ENCODE peak calls at places on chromosomes 7 and 10, in six cellular contexts. P, S, U, D, N and H are unnamed samples.

GRCh38 chr10:83835948-83836641 is 303.2 kb upstream of the GHITM start:
- DNase-seq in P (no peak), S (no peak), U (no peak), D (no peak), N (no peak), H (no peak)

GRCh38 chr7:24255139-24255538 is 28.9 kb upstream of the NPY start:
- DNase-seq in P (no peak), S (no peak), U (no peak), D (no peak), N (no peak), H (no peak)

GRCh38 chr7:69342154-69342884 is 256.0 kb upstream of the AUTS2 start:
- DNase-seq in P (no peak), S (no peak), U (no peak), D (no peak), N (no peak), H (no peak)

GRCh38 chr7:98418636-98419315 is 17.9 kb upstream of the BAIAP2L1 start:
- DNase-seq in P (no peak), S (no peak), U (no peak), D (no peak), N (peak), H (no peak)

GRCh38 chr10:69948261-69948660 is 104.4 kb upstream of the MACROH2A2 start:
- DNase-seq in P (no peak), S (no peak), U (no peak), D (no peak), N (no peak), H (no peak)

GRCh38 chr10:67662415-67662814 is 33.6 kb downstream of the CTNNA3 start:
- DNase-seq in P (no peak), S (no peak), U (no peak), D (no peak), N (no peak), H (no peak)

GRCh38 chr10:106011189-106011744 is 1153.2 kb downstream of the SORCS1 start:
- DNase-seq in P (no peak), S (no peak), U (no peak), D (no peak), N (no peak), H (no peak)

GRCh38 chr10:129280103-129280502 is 186.9 kb upstream of the MGMT start:
- DNase-seq in P (no peak), S (no peak), U (no peak), D (no peak), N (no peak), H (no peak)

GRCh38 chr10:3066317-3066931 is 924 bp upstream of the PFKP start:
- DNase-seq in P (no peak), S (no peak), U (peak), D (no peak), N (no peak), H (no peak)

GRCh38 chr10:5659702-5660528 is 6.5 kb downstream of the ASB13 start:
- DNase-seq in P (no peak), S (no peak), U (no peak), D (no peak), N (no peak), H (no peak)

GRCh38 chr7:7534031-7534430 is 1.6 kb downstream of the COL28A1 start:
- DNase-seq in P (no peak), S (no peak), U (no peak), D (no peak), N (no peak), H (no peak)

GRCh38 chr7:86844608-86845007 is 200.9 kb downstream of the GRM3 start:
- DNase-seq in P (no peak), S (no peak), U (no peak), D (no peak), N (no peak), H (no peak)

GRCh38 chr7:117564080-117564479 is 84.3 kb downstream of the CFTR start:
- DNase-seq in P (no peak), S (no peak), U (no peak), D (no peak), N (no peak), H (no peak)

GRCh38 chr10:30821269-30821993 is 191.9 kb upstream of the LYZL2 start:
- DNase-seq in P (no peak), S (no peak), U (no peak), D (no peak), N (no peak), H (no peak)

GRCh38 chr7:14504134-14504533 is 398.4 kb downstream of the DGKB start:
- DNase-seq in P (no peak), S (no peak), U (no peak), D (peak), N (no peak), H (peak)

GRCh38 chr10:11823122-11823988 is at the start of gene PROSER2:
- DNase-seq in P (no peak), S (peak), U (peak), D (no peak), N (peak), H (no peak)

GRCh38 chr10:118940386-118940785 is 89.1 kb upstream of the NANOS1 start:
- DNase-seq in P (no peak), S (no peak), U (no peak), D (no peak), N (no peak), H (no peak)

GRCh38 chr10:110828525-110828924 is 43.2 kb upstream of the PDCD4 start:
- DNase-seq in P (no peak), S (no peak), U (no peak), D (no peak), N (no peak), H (no peak)

GRCh38 chr7:149783386-149784250 is 10.2 kb upstream of the ZNF467 start:
- DNase-seq in P (no peak), S (no peak), U (peak), D (peak), N (peak), H (no peak)

GRCh38 chr10:79353000-79353406 is 5.7 kb downstream of the PPIF start:
- DNase-seq in P (no peak), S (no peak), U (no peak), D (no peak), N (peak), H (no peak)

GRCh38 chr10:21531164-21531563 is 2.9 kb upstream of the MLLT10 start:
- DNase-seq in P (no peak), S (no peak), U (no peak), D (no peak), N (no peak), H (no peak)

GRCh38 chr10:124975977-124976514 is 34.1 kb downstream of the ZRANB1 start:
- DNase-seq in P (no peak), S (no peak), U (no peak), D (no peak), N (no peak), H (no peak)

GRCh38 chr7:84238611-84239010 is 44.0 kb upstream of the SEMA3A start:
- DNase-seq in P (no peak), S (no peak), U (no peak), D (no peak), N (no peak), H (no peak)

GRCh38 chr10:126905776-126906703 is 812 bp downstream of the DOCK1 start:
- DNase-seq in P (no peak), S (no peak), U (peak), D (no peak), N (peak), H (no peak)

GRCh38 chr7:121084256-121084655 is 95.7 kb downstream of the CPED1 start:
- DNase-seq in P (no peak), S (no peak), U (no peak), D (no peak), N (no peak), H (no peak)

GRCh38 chr7:106069471-106070200 is 42.5 kb downstream of the SYPL1 start:
- DNase-seq in P (no peak), S (no peak), U (peak), D (no peak), N (no peak), H (no peak)

GRCh38 chr10:59138052-59138451 is 38.4 kb upstream of the PHYHIPL start:
- DNase-seq in P (no peak), S (no peak), U (peak), D (no peak), N (no peak), H (no peak)

GRCh38 chr7:100799037-100799896 is 28.1 kb downstream of the EPHB4 start:
- DNase-seq in P (no peak), S (peak), U (no peak), D (peak), N (peak), H (peak)

GRCh38 chr10:89393898-89394297 is 1.5 kb downstream of the IFIT1 start:
- DNase-seq in P (no peak), S (no peak), U (no peak), D (no peak), N (no peak), H (peak)

GRCh38 chr10:74079028-74079913 is 71.4 kb downstream of the AP3M1 start:
- DNase-seq in P (no peak), S (no peak), U (no peak), D (no peak), N (no peak), H (no peak)

GRCh38 chr10:86348321-86349210 is 18.0 kb downstream of the GRID1 start:
- DNase-seq in P (no peak), S (no peak), U (no peak), D (peak), N (no peak), H (no peak)

GRCh38 chr7:6637544-6638229 is 569 bp downstream of the ZNF316 start:
- DNase-seq in P (no peak), S (peak), U (peak), D (no peak), N (no peak), H (no peak)

GRCh38 chr7:137245890-137246289 is 97.6 kb downstream of the PTN start:
- DNase-seq in P (no peak), S (no peak), U (no peak), D (no peak), N (no peak), H (no peak)

GRCh38 chr7:44963526-44964290 is 15.1 kb downstream of the MYO1G start:
- DNase-seq in P (no peak), S (no peak), U (no peak), D (no peak), N (no peak), H (no peak)